ENCODE peak calls at places on chromosome 12, in four cellular contexts. W is A549, J is HepG2, E is HCT116. O is an unnamed sample.

GRCh38 chr12:124457287-124458219 is 109.9 kb downstream of the NCOR2 start:
- DNase-seq in W (no peak), J (no peak), E (no peak), O (no peak)

GRCh38 chr12:59861635-59862034 is 265.8 kb downstream of the SLC16A7 start:
- DNase-seq in W (no peak), J (no peak), E (no peak), O (no peak)

GRCh38 chr12:34400423-34400881 is 378.2 kb downstream of the ALG10 start:
- DNase-seq in W (no peak), J (no peak), E (no peak), O (no peak)

GRCh38 chr12:116459921-116460666 is 99.1 kb upstream of the MAP1LC3B2 start:
- DNase-seq in W (no peak), J (no peak), E (no peak), O (no peak)

GRCh38 chr12:65121049-65121955 is at the start of gene WIF1:
- DNase-seq in W (peak; percentile 29), J (no peak), E (no peak), O (peak; percentile 92)

GRCh38 chr12:78568326-78569020 is 296.1 kb upstream of the SYT1 start:
- DNase-seq in W (no peak), J (no peak), E (no peak), O (no peak)

GRCh38 chr12:106035421-106035820 is 103.3 kb downstream of the NUAK1 start:
- DNase-seq in W (no peak), J (no peak), E (no peak), O (no peak)

GRCh38 chr12:132806857-132807256 is 21.8 kb downstream of the GOLGA3 start:
- DNase-seq in W (no peak), J (no peak), E (no peak), O (no peak)

GRCh38 chr12:111753144-111753881 is 13.4 kb upstream of the ALDH2 start:
- DNase-seq in W (peak; percentile 63), J (peak; percentile 53), E (peak; percentile 2), O (peak; percentile 81)

GRCh38 chr12:38664661-38665269 is 240.6 kb downstream of the CPNE8 start:
- DNase-seq in W (peak; percentile 57), J (peak; percentile 16), E (peak; percentile 15), O (peak; percentile 49)

GRCh38 chr12:49187184-49187583 is 1.7 kb downstream of the TUBA1A start:
- DNase-seq in W (peak; percentile 20), J (no peak), E (no peak), O (no peak)

GRCh38 chr12:31204995-31205582 is 120.9 kb downstream of the SINHCAF start:
- DNase-seq in W (no peak), J (no peak), E (no peak), O (no peak)

GRCh38 chr12:6946033-6946919 is 2.5 kb downstream of the C12orf57 start:
- DNase-seq in W (peak; percentile 96), J (peak; percentile 96), E (peak; percentile 96), O (peak; percentile 95)

DNA sequence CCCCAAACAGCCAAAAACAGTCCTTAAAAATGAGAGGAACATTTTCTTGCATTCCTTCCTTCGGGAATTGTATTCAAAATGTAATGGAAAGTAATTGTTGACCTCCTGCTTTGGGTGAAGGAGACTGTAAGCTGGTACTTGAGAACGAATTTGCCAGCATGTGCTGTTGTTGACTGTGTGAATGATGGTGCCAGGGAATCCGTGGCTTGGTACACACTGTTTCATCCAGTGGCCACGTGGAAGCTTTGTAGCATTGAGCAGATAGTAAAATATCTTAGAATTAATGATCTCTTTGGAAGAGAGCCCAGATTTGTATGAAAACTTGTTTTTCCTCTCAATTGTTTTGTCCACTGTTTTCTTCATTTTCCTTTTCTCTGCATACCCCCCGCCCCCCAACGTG is 1.7 kb downstream of the ASCL4 start:
- DNase-seq in W (no peak), J (no peak), E (no peak), O (no peak)
- TF ChIP-seq REST in W (no peak), J (no peak), E (no peak), O (no peak)

DNA sequence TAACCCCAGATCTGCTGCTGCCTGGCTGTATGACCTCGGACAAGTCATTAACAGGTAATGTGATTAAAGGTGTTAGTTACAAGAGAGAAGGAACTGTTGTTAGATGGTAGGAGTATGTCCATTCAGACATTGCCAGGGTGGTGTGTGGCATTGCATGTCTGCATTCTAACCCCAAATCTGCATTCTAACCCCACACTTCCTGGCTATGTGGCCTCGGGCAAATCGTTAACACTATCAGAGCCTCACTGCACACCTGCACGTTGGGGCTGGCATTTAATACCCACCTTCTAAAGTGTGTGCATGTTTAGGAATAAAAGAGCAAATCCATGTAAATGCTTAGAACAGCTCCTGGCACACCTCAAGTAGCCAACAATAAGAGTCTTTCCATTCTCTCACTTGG is 46.4 kb downstream of the CHST11 start:
- DNase-seq in W (no peak), J (no peak), E (no peak), O (no peak)
- H3K4me2 ChIP-seq in W (no peak overlapping the region), J (no peak overlapping the region), E (no peak overlapping the region), O (no peak overlapping the region)

GRCh38 chr12:45089417-45089816 is 38.5 kb upstream of the DBX2 start:
- DNase-seq in W (no peak), J (no peak), E (no peak), O (peak; percentile 24)
- H3K27ac ChIP-seq in W (no peak overlapping the region), J (no peak overlapping the region), E (no peak overlapping the region), O (peak overlapping the region; percentile 20)

GRCh38 chr12:56688129-56688845 is at the start of gene PTGES3:
- DNase-seq in W (peak; percentile 99), J (peak; percentile 91), E (peak; percentile 96), O (peak; percentile 99)
- TF ChIP-seq REST in W (peak; percentile 71), J (no peak), E (no peak), O (no peak)